ENCODE peak calls at places on chromosomes 16 and 17, in five cellular contexts. J is omental fat pad, Y is AG04449, U is T-cell, G is RPMI8226. I is an unnamed sample.

GRCh38 chr17:38864636-38865398 is 5.0 kb upstream of the LASP1 start:
- DNase-seq in J (no peak), Y (no peak), U (no peak), G (no peak), I (no peak)

GRCh38 chr17:63406689-63407330 is 39.3 kb downstream of the CYB561 start:
- DNase-seq in J (peak; percentile 44), Y (peak; percentile 62), U (peak; percentile 69), G (peak; percentile 89), I (no peak)

GRCh38 chr17:7056386-7056785 is 12.5 kb upstream of the SLC16A11 start:
- DNase-seq in J (no peak), Y (no peak), U (no peak), G (no peak), I (no peak)

GRCh38 chr17:77451894-77452852 is 311.4 kb downstream of the SEC14L1 start:
- DNase-seq in J (no peak), Y (no peak), U (no peak), G (no peak), I (peak; percentile 89)

GRCh38 chr16:85007815-85008214 is 3.5 kb downstream of the ZDHHC7 start:
- DNase-seq in J (no peak), Y (no peak), U (no peak), G (no peak), I (no peak)

GRCh38 chr16:85834741-85835140 is 35.2 kb downstream of the COX4I1 start:
- DNase-seq in J (no peak), Y (no peak), U (no peak), G (no peak), I (peak; percentile 24)

GRCh38 chr17:82289822-82290541 is 16.5 kb upstream of the CSNK1D start:
- DNase-seq in J (no peak), Y (no peak), U (no peak), G (no peak), I (no peak)

GRCh38 chr17:72445055-72445991 is 324.5 kb downstream of the SOX9 start:
- DNase-seq in J (no peak), Y (no peak), U (no peak), G (no peak), I (no peak)

GRCh38 chr16:2925951-2926659 is 14.4 kb downstream of the FLYWCH1 start:
- DNase-seq in J (no peak), Y (no peak), U (no peak), G (no peak), I (no peak)

GRCh38 chr17:74430706-74431567 is 951 bp upstream of the GPRC5C start:
- DNase-seq in J (no peak), Y (no peak), U (no peak), G (peak; percentile 41), I (peak; percentile 88)

GRCh38 chr17:3603119-3603869 is 5.9 kb downstream of the TRPV1 start:
- DNase-seq in J (no peak), Y (peak; percentile 24), U (no peak), G (no peak), I (no peak)

I was measured in posterior vena cava.